ENCODE peak calls at places on chromosome 18, in ten cellular contexts. I is D721Med; V is progenitor cell of endocrine pancreas; T is mesothelial cell of epicardium; H is T-helper 2 cell treated with Interferon-gamma antibody and Interleukin-4, amounts not matched to agents 5 μg/mL and 100 μg/mL, for 36 hours; X is GM06990; F is brain microvascular endothelial cell; U is stimulated activated CD4-positive, alpha-beta T cell treated with anti-CD3 and anti-CD28 coated beads, Interleukin-15, amount 100 ng/mL, for 48 hours; A is tibial nerve; J is stimulated activated CD8-positive, alpha-beta memory T cell treated with anti-CD3 and anti-CD28 coated beads, Interleukin-4, amount 100 ng/mL, for 24 hours. O is an unnamed sample.

GRCh38 chr18:11998182-11998581 is 16.9 kb downstream of the IMPA2 start:
- DNase-seq in T (no peak), F (no peak), V (no peak), J (no peak), X (no peak), A (no peak), I (no peak), U (no peak), H (no peak), O (peak)

GRCh38 chr18:57561728-57562423 is 24.6 kb downstream of the FECH start:
- DNase-seq in F (peak), U (no peak), H (no peak), V (peak), T (no peak), X (no peak), I (peak), J (no peak), A (peak), O (no peak)

GRCh38 chr18:10228380-10228779 is 226.1 kb upstream of the APCDD1 start:
- DNase-seq in T (no peak), I (no peak), H (no peak), F (no peak), U (no peak), V (no peak), X (no peak), A (no peak), J (no peak), O (no peak)

GRCh38 chr18:73881396-73881795 is 266.2 kb downstream of the FBXO15 start:
- DNase-seq in F (no peak), H (no peak), T (no peak), U (no peak), V (no peak), J (no peak), X (no peak), A (no peak), I (no peak), O (no peak)

GRCh38 chr18:36711813-36712444 is 116.9 kb downstream of the TPGS2 start:
- DNase-seq in F (peak), T (no peak), A (no peak), X (no peak), U (no peak), I (no peak), J (no peak), H (no peak), V (no peak), O (no peak)

GRCh38 chr18:43934322-43935050 is 657.2 kb upstream of the SYT4 start:
- DNase-seq in A (no peak), U (no peak), X (no peak), J (no peak), V (no peak), H (no peak), I (no peak), T (no peak), F (no peak), O (no peak)

GRCh38 chr18:14969507-14969906 is 221.5 kb downstream of the ANKRD30B start:
- DNase-seq in X (no peak), V (no peak), T (no peak), J (no peak), U (no peak), F (no peak), I (no peak), A (no peak), H (no peak), O (peak)

GRCh38 chr18:23320709-23321236 is 132.3 kb upstream of the RIOK3 start:
- DNase-seq in I (no peak), J (no peak), H (no peak), V (no peak), F (no peak), X (no peak), A (no peak), U (no peak), T (no peak), O (no peak)

GRCh38 chr18:944440-944839 is 39.8 kb downstream of the ADCYAP1 start:
- DNase-seq in X (no peak), H (no peak), A (no peak), U (no peak), T (no peak), V (no peak), J (no peak), I (no peak), F (peak), O (no peak)

GRCh38 chr18:79574938-79575525 is 104.6 kb upstream of the CTDP1 start:
- DNase-seq in H (no peak), F (no peak), U (no peak), A (no peak), I (no peak), V (no peak), J (no peak), X (no peak), T (peak), O (peak)

GRCh38 chr18:63590368-63590767 is 3.2 kb downstream of the SERPINB13 start:
- DNase-seq in I (no peak), V (no peak), T (no peak), J (no peak), A (no peak), F (no peak), X (no peak), H (no peak), U (no peak), O (no peak)

GRCh38 chr18:74082476-74083070 is 65.1 kb downstream of the FBXO15 start:
- DNase-seq in V (peak), I (no peak), T (peak), J (peak), X (peak), A (no peak), F (peak), H (peak), U (peak), O (no peak)

GRCh38 chr18:48975817-48976649 is 25.3 kb upstream of the SMAD7 start:
- DNase-seq in X (peak), U (peak), H (peak), V (no peak), I (peak), F (no peak), J (peak), T (peak), A (no peak), O (no peak)

GRCh38 chr18:30674619-30675018 is 367.9 kb downstream of the DSC3 start:
- DNase-seq in F (no peak), T (no peak), H (no peak), A (no peak), X (no peak), U (no peak), V (no peak), J (no peak), I (no peak), O (no peak)

GRCh38 chr18:47975701-47976100 is 45.2 kb upstream of the SMAD2 start:
- DNase-seq in I (no peak), J (no peak), A (no peak), H (no peak), U (no peak), X (no peak), F (no peak), V (no peak), T (no peak), O (no peak)

GRCh38 chr18:9387891-9388290 is 53.3 kb downstream of the TWSG1 start:
- DNase-seq in A (no peak), I (no peak), U (no peak), J (no peak), H (no peak), F (no peak), T (no peak), V (no peak), X (no peak), O (no peak)

GRCh38 chr18:6729247-6730091 is at the start of gene ARHGAP28:
- DNase-seq in A (peak), T (peak), H (peak), U (no peak), I (peak), X (peak), F (peak), V (peak), J (no peak), O (peak)

GRCh38 chr18:3330622-3331021 is 68.7 kb downstream of the MYL12B start:
- DNase-seq in V (no peak), U (no peak), X (no peak), H (no peak), I (no peak), T (no peak), A (no peak), F (no peak), J (no peak), O (no peak)

GRCh38 chr18:7878265-7879173 is 311.4 kb downstream of the PTPRM start:
- DNase-seq in J (no peak), F (no peak), X (no peak), I (no peak), U (no peak), V (no peak), A (no peak), H (no peak), T (no peak), O (no peak)

GRCh38 chr18:57004366-57005121 is 142.3 kb upstream of the BOD1L2 start:
- DNase-seq in X (peak), I (no peak), H (no peak), F (peak), A (no peak), T (no peak), V (no peak), U (no peak), J (no peak), O (no peak)

GRCh38 chr18:11019295-11019694 is 130.1 kb downstream of the PIEZO2 start:
- DNase-seq in U (no peak), H (no peak), J (no peak), A (no peak), V (no peak), F (no peak), X (no peak), I (no peak), T (no peak), O (no peak)

GRCh38 chr18:32582455-32582854 is 111.8 kb upstream of the GAREM1 start:
- DNase-seq in F (no peak), U (no peak), X (no peak), H (no peak), J (no peak), T (no peak), A (no peak), I (no peak), V (no peak), O (no peak)

GRCh38 chr18:13136689-13137040 is 81.9 kb upstream of the LDLRAD4 start:
- DNase-seq in T (no peak), V (no peak), I (no peak), J (no peak), H (no peak), X (no peak), U (no peak), F (no peak), A (no peak), O (no peak)

GRCh38 chr18:56789004-56789888 is 138.1 kb downstream of the WDR7 start:
- DNase-seq in A (no peak), H (no peak), I (peak), F (peak), X (peak), J (peak), V (no peak), U (peak), T (no peak), O (no peak)

GRCh38 chr18:48316177-48316576 is 93.0 kb downstream of the ZBTB7C start:
- DNase-seq in F (no peak), H (no peak), X (no peak), U (no peak), A (no peak), J (no peak), V (no peak), I (no peak), T (no peak), O (no peak)

GRCh38 chr18:10851824-10852225 is 297.5 kb downstream of the PIEZO2 start:
- DNase-seq in U (no peak), V (no peak), X (peak), H (no peak), A (no peak), F (peak), J (no peak), I (no peak), T (no peak), O (no peak)

GRCh38 chr18:77702686-77703085 is 453.0 kb downstream of the GALR1 start:
- DNase-seq in V (no peak), F (peak), I (no peak), T (no peak), A (no peak), X (no peak), J (no peak), U (no peak), H (no peak), O (no peak)

GRCh38 chr18:62715439-62715792 is at the start of gene PHLPP1:
- DNase-seq in I (no peak), X (no peak), T (no peak), H (no peak), F (no peak), U (no peak), J (no peak), A (no peak), V (no peak), O (no peak)

GRCh38 chr18:68766433-68766832 is 31.4 kb upstream of the CCDC102B start:
- DNase-seq in H (no peak), I (no peak), V (no peak), J (no peak), F (peak), U (no peak), X (no peak), A (no peak), T (no peak), O (no peak)

GRCh38 chr18:48736316-48736715 is 197.5 kb downstream of the CTIF start:
- DNase-seq in J (no peak), X (no peak), A (no peak), T (no peak), V (no peak), I (no peak), H (no peak), F (no peak), U (no peak), O (no peak)

GRCh38 chr18:32511147-32511546 is 40.5 kb upstream of the GAREM1 start:
- DNase-seq in U (no peak), X (no peak), F (no peak), H (no peak), I (no peak), T (no peak), V (no peak), J (no peak), A (no peak), O (no peak)

GRCh38 chr18:76805221-76805620 is 17.1 kb upstream of the ZNF236 start:
- DNase-seq in H (no peak), X (no peak), V (no peak), I (no peak), U (no peak), T (no peak), F (peak), A (no peak), J (no peak), O (no peak)

GRCh38 chr18:24071029-24071428 is 56.5 kb downstream of the TTC39C start:
- DNase-seq in T (no peak), X (no peak), H (no peak), F (no peak), V (no peak), A (no peak), U (no peak), J (no peak), I (no peak), O (no peak)

GRCh38 chr18:2961828-2962227 is 51.1 kb downstream of the LPIN2 start:
- DNase-seq in V (no peak), I (no peak), J (no peak), F (no peak), X (no peak), H (peak), U (no peak), T (no peak), A (no peak), O (no peak)

GRCh38 chr18:63515279-63515678 is 26.9 kb upstream of the SERPINB12 start:
- DNase-seq in I (no peak), X (no peak), H (no peak), U (no peak), J (no peak), A (no peak), F (no peak), T (no peak), V (no peak), O (no peak)

GRCh38 chr18:60485207-60485606 is 112.6 kb upstream of the MC4R start:
- DNase-seq in U (no peak), J (no peak), I (no peak), X (no peak), A (no peak), T (no peak), V (no peak), H (no peak), F (no peak), O (no peak)

GRCh38 chr18:79680100-79680879 is 687 bp downstream of the CTDP1 start:
- DNase-seq in F (peak), J (no peak), V (peak), X (no peak), I (peak), U (no peak), T (peak), H (peak), A (peak), O (no peak)

GRCh38 chr18:69617888-69618287 is 217.2 kb downstream of the DOK6 start:
- DNase-seq in F (peak), A (no peak), X (no peak), J (no peak), H (no peak), U (no peak), I (no peak), V (no peak), T (no peak), O (no peak)

GRCh38 chr18:56726906-56727305 is 75.7 kb downstream of the WDR7 start:
- DNase-seq in I (no peak), H (no peak), F (no peak), T (no peak), U (no peak), V (no peak), X (no peak), A (no peak), J (no peak), O (no peak)

GRCh38 chr18:47870605-47871004 is 59.9 kb downstream of the SMAD2 start:
- DNase-seq in F (no peak), X (no peak), V (no peak), A (no peak), H (no peak), I (no peak), U (no peak), J (no peak), T (no peak), O (no peak)

O was measured in suprapubic skin.